ENCODE peak calls at places on chromosomes 13 and 19, in nine cellular contexts. Y is AG04449; R is cardiac muscle cell; M is NB4; J is CD4-positive, alpha-beta memory T cell; C is heart right ventricle; G is epithelial cell of esophagus; A is fibroblast of mammary gland; O is foreskin fibroblast. Z is an unnamed sample.

GRCh38 chr19:57269515-57270250 is 10.6 kb upstream of the ZNF460 start:
- DNase-seq in A (peak; percentile 89), C (no peak), R (no peak), O (peak; percentile 76), J (no peak), M (no peak), Y (peak; percentile 84), G (peak; percentile 89), Z (no peak)

GRCh38 chr13:53250272-53250875 is 221.8 kb downstream of the OLFM4 start:
- DNase-seq in A (peak; percentile 76), J (peak; percentile 3), Y (peak; percentile 34), O (peak; percentile 21), C (peak; percentile 13), G (peak; percentile 76), R (peak; percentile 86), M (peak; percentile 83), Z (peak; percentile 21)

GRCh38 chr19:8487137-8487851 is 15.1 kb downstream of the PRAM1 start:
- DNase-seq in R (no peak), O (no peak), A (no peak), M (peak; percentile 100), J (peak; percentile 66), Y (no peak), C (no peak), G (no peak), Z (no peak)

GRCh38 chr19:7460562-7460966 is 28.3 kb downstream of the PEX11G start:
- DNase-seq in Y (no peak), G (peak; percentile 71), R (no peak), O (no peak), J (no peak), C (no peak), A (no peak), M (no peak), Z (no peak)

GRCh38 chr13:27583645-27584044 is 36.7 kb downstream of the LNX2 start:
- DNase-seq in Y (no peak), A (no peak), R (no peak), G (no peak), C (no peak), J (peak; percentile 8), O (no peak), M (no peak), Z (no peak)

GRCh38 chr13:80132741-80133601 is 208.0 kb downstream of the SPRY2 start:
- DNase-seq in C (peak; percentile 81), M (peak; percentile 15), A (peak; percentile 69), G (no peak), R (peak; percentile 79), J (no peak), Y (no peak), O (peak; percentile 64), Z (peak; percentile 74)

GRCh38 chr13:32455594-32455903 is 27.6 kb upstream of the N4BP2L1 start:
- DNase-seq in J (no peak), Y (no peak), C (no peak), A (no peak), G (no peak), R (no peak), O (no peak), M (no peak), Z (no peak)

GRCh38 chr19:38683393-38684077 is 36.1 kb downstream of the ACTN4 start:
- DNase-seq in J (no peak), M (peak; percentile 91), G (peak; percentile 99), O (peak; percentile 86), Y (no peak), A (peak; percentile 90), R (peak; percentile 56), C (peak; percentile 54), Z (peak; percentile 96)

GRCh38 chr13:108915095-108915633 is 285.8 kb downstream of the MYO16 start:
- DNase-seq in M (peak; percentile 59), Y (no peak), R (peak; percentile 38), A (peak; percentile 74), C (no peak), J (no peak), O (peak; percentile 37), G (peak; percentile 44), Z (peak; percentile 29)

GRCh38 chr13:111577956-111578595 is 257.6 kb downstream of the TEX29 start:
- DNase-seq in J (no peak), Y (no peak), C (no peak), A (no peak), G (no peak), R (no peak), M (no peak), O (no peak), Z (no peak)

GRCh38 chr19:7541828-7542443 is 6.4 kb downstream of the PNPLA6 start:
- DNase-seq in A (no peak), Y (no peak), O (no peak), C (no peak), R (no peak), G (no peak), M (no peak), J (no peak), Z (no peak)

GRCh38 chr13:50400035-50400726 is 384.9 kb downstream of the KCNRG start:
- DNase-seq in A (peak; percentile 28), O (peak; percentile 28), M (no peak), R (peak; percentile 32), Y (no peak), G (peak; percentile 49), C (peak; percentile 64), J (no peak), Z (peak; percentile 42)

GRCh38 chr13:109243311-109243951 is 543.0 kb downstream of the IRS2 start:
- DNase-seq in O (peak; percentile 91), G (peak; percentile 76), J (no peak), Y (peak; percentile 71), M (no peak), A (peak; percentile 88), C (peak; percentile 40), R (peak; percentile 53), Z (peak; percentile 9)

GRCh38 chr19:1154731-1155351 is 19.2 kb downstream of the SBNO2 start:
- DNase-seq in G (peak; percentile 93), J (no peak), Y (no peak), M (peak; percentile 85), R (no peak), A (peak; percentile 87), C (peak; percentile 82), O (peak; percentile 88), Z (peak; percentile 58)

GRCh38 chr19:1153891-1154730 is 20.0 kb downstream of the SBNO2 start:
- DNase-seq in G (no peak), Y (no peak), A (no peak), O (no peak), J (no peak), R (no peak), M (no peak), C (no peak), Z (no peak)

GRCh38 chr19:1156305-1156801 is 17.7 kb downstream of the SBNO2 start:
- DNase-seq in A (peak; percentile 64), O (no peak), Y (no peak), R (no peak), J (no peak), M (no peak), G (no peak), C (no peak), Z (no peak)

GRCh38 chr19:1156830-1157615 is 17.0 kb downstream of the SBNO2 start:
- DNase-seq in C (no peak), R (no peak), O (no peak), A (no peak), G (no peak), M (no peak), Y (no peak), J (no peak), Z (no peak)

GRCh38 chr19:1155352-1156304 is 18.4 kb downstream of the SBNO2 start:
- DNase-seq in A (no peak), J (no peak), Y (no peak), O (no peak), G (no peak), R (no peak), C (no peak), M (peak; percentile 64), Z (no peak)
- H3K4me3 ChIP-seq in A (no peak overlapping the region), J (no peak overlapping the region), Y (no peak overlapping the region), O (no peak overlapping the region), G (no peak overlapping the region), R (no peak overlapping the region), C (no peak overlapping the region), M (no peak overlapping the region), Z (no peak overlapping the region)

DNA sequence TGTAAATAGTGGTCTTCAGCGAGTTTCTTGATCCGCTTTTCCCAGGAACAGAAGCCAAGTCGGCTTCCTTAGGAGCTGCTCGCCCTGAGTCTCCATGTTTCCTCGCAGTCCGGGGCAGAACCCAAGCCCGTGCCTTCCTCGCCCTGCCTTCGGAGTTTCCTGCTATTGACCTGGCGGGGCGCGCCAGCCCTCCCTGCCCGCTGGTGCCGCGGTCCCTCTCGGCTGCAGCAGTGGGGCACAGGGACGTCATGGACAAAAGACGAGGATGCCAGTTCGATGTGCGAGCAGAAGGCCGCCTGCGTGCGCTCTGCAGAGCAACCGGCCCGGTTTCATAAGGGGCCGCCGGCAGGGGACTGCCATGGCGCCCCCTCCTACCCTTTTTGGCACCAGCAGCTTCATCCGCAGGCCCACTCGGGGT is 156.6 kb downstream of the TM9SF2 start:
- DNase-seq in R (peak; percentile 32), M (no peak), C (peak; percentile 21), G (no peak), J (peak; percentile 33), A (peak; percentile 29), O (peak; percentile 9), Y (no peak), Z (no peak)
- H3K4me3 ChIP-seq in R (peak overlapping the region; percentile 7), M (no peak overlapping the region), C (peak overlapping the region; percentile 43), G (peak overlapping the region; percentile 34), J (peak overlapping the region; percentile 52), A (peak overlapping the region; percentile 54), O (peak overlapping the region; percentile 37), Y (peak overlapping the region; percentile 44), Z (no peak overlapping the region)

GRCh38 chr19:16323532-16323931 is 1.1 kb upstream of the KLF2 start:
- DNase-seq in A (no peak), R (no peak), J (no peak), O (no peak), G (no peak), Y (no peak), C (no peak), M (no peak), Z (no peak)
- H3K4me3 ChIP-seq in A (no peak overlapping the region), R (no peak overlapping the region), J (no peak overlapping the region), O (no peak overlapping the region), G (no peak overlapping the region), Y (no peak overlapping the region), C (no peak overlapping the region), M (no peak overlapping the region), Z (no peak overlapping the region)

DNA sequence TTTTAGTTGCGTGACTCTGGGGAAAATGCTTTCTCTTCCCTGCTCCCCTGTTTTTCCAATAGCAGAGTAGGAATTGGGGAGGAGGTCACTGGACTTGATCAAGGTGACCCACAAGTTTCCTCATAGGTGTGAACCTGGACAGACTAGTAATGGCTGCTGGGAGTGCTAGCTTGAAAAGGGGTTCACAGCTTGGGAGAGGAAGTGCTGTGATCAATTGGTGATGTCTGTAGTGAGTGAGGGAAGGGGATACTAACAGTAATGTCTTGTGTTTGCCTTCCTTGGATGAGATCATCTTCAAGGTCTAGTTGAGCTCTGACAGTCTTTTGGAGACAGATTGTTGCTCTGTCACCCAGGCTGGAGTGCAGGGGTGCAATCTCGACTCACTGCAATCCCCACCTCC is 1.7 kb downstream of the BCL2L12 start:
- DNase-seq in R (no peak), C (no peak), A (no peak), J (no peak), G (no peak), O (no peak), M (no peak), Y (no peak), Z (no peak)
- H3K4me3 ChIP-seq in R (no peak overlapping the region), C (no peak overlapping the region), A (no peak overlapping the region), J (no peak overlapping the region), G (no peak overlapping the region), O (no peak overlapping the region), M (no peak overlapping the region), Y (no peak overlapping the region), Z (no peak overlapping the region)